ENCODE peak calls at places on chromosomes 7 and 10, in five cellular contexts. One of them, this sample, is unnamed.

GRCh38 chr10:77360121-77360520 is 277.5 kb downstream of the KCNMA1 start:
- DNase-seq in A549: no peak
- DNase-seq in GM12878: no peak
- DNase-seq in K562: no peak
- DNase-seq in HepG2: no peak
- DNase-seq in this sample: no peak

GRCh38 chr10:44864042-44864436 is 47.1 kb upstream of the TMEM72 start:
- DNase-seq in A549: no peak
- DNase-seq in GM12878: no peak
- DNase-seq in K562: no peak
- DNase-seq in HepG2: no peak
- DNase-seq in this sample: peak; percentile 73

GRCh38 chr10:125694874-125695273 is 11.9 kb upstream of the TEX36 start:
- DNase-seq in A549: peak; percentile 48
- DNase-seq in GM12878: no peak
- DNase-seq in K562: no peak
- DNase-seq in HepG2: no peak
- DNase-seq in this sample: no peak

GRCh38 chr10:77774940-77775391 is 137.4 kb upstream of the KCNMA1 start:
- DNase-seq in A549: no peak
- DNase-seq in GM12878: no peak
- DNase-seq in K562: no peak
- DNase-seq in HepG2: peak; percentile 22
- DNase-seq in this sample: no peak

GRCh38 chr10:118472961-118473675 is 122.3 kb downstream of the PRLHR start:
- DNase-seq in A549: no peak
- DNase-seq in GM12878: no peak
- DNase-seq in K562: no peak
- DNase-seq in HepG2: no peak
- DNase-seq in this sample: no peak

GRCh38 chr10:132641401-132641800 is 103.8 kb downstream of the INPP5A start:
- DNase-seq in A549: no peak
- DNase-seq in GM12878: no peak
- DNase-seq in K562: no peak
- DNase-seq in HepG2: no peak
- DNase-seq in this sample: no peak

GRCh38 chr7:13989138-13989943 is at the start of gene ETV1:
- DNase-seq in A549: peak; percentile 79
- DNase-seq in GM12878: no peak
- DNase-seq in K562: peak; percentile 80
- DNase-seq in HepG2: peak; percentile 14
- DNase-seq in this sample: peak; percentile 98

GRCh38 chr7:141978351-141978750 is 4.8 kb upstream of the TAS2R38 start:
- DNase-seq in A549: no peak
- DNase-seq in GM12878: no peak
- DNase-seq in K562: no peak
- DNase-seq in HepG2: no peak
- DNase-seq in this sample: no peak

GRCh38 chr10:95327367-95327766 is 36.6 kb upstream of the PDLIM1 start:
- DNase-seq in A549: no peak
- DNase-seq in GM12878: no peak
- DNase-seq in K562: no peak
- DNase-seq in HepG2: no peak
- DNase-seq in this sample: no peak

GRCh38 chr10:84097787-84098353 is 41.4 kb upstream of the GHITM start:
- DNase-seq in A549: no peak
- DNase-seq in GM12878: no peak
- DNase-seq in K562: no peak
- DNase-seq in HepG2: no peak
- DNase-seq in this sample: peak; percentile 51

GRCh38 chr7:70570029-70570428 is 561.9 kb upstream of the GALNT17 start:
- DNase-seq in A549: no peak
- DNase-seq in GM12878: no peak
- DNase-seq in K562: no peak
- DNase-seq in HepG2: no peak
- DNase-seq in this sample: no peak

GRCh38 chr7:138246391-138246790 is 170.1 kb downstream of the AKR1D1 start:
- DNase-seq in A549: no peak
- DNase-seq in GM12878: no peak
- DNase-seq in K562: no peak
- DNase-seq in HepG2: no peak
- DNase-seq in this sample: peak; percentile 52

GRCh38 chr7:114939484-114940097 is 17.7 kb downstream of the MDFIC start:
- DNase-seq in A549: no peak
- DNase-seq in GM12878: no peak
- DNase-seq in K562: no peak
- DNase-seq in HepG2: no peak
- DNase-seq in this sample: peak; percentile 23

GRCh38 chr10:45373003-45373782 is 823 bp upstream of the ALOX5 start:
- DNase-seq in A549: no peak
- DNase-seq in GM12878: no peak
- DNase-seq in K562: peak; percentile 42
- DNase-seq in HepG2: no peak
- DNase-seq in this sample: peak; percentile 58

GRCh38 chr10:88652621-88653020 is 11.6 kb upstream of the LIPF start:
- DNase-seq in A549: no peak
- DNase-seq in GM12878: no peak
- DNase-seq in K562: no peak
- DNase-seq in HepG2: no peak
- DNase-seq in this sample: no peak

GRCh38 chr10:72038458-72039001 is 49.8 kb downstream of the SPOCK2 start:
- DNase-seq in A549: no peak
- DNase-seq in GM12878: no peak
- DNase-seq in K562: no peak
- DNase-seq in HepG2: peak; percentile 94
- DNase-seq in this sample: no peak

DNA sequence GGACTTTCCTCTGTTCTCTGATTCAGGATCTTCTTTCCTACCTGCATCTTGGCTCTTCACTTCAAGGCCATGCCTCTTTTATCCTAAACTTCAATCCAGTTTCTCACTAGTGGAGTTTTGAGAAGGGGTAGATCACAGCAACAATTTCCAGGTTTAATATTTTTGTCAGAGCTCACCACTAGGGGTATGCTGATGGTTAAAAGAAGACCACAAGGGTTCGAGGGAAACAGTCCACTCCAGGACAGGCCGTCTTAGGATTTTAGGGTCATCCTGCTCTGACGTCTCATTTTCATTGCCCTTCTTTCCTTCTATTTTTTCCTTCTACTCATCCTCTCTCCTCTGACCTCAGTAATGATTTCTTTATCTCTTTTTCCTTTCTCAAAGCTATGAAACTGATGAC is 11.3 kb downstream of the STAG3 start:
- DNase-seq in A549: no peak
- DNase-seq in GM12878: no peak
- DNase-seq in K562: peak; percentile 21
- DNase-seq in HepG2: no peak
- DNase-seq in this sample: no peak
- H3K4me1 ChIP-seq in A549: peaks cover 4% of the 10 kb centered on the region
- H3K4me1 ChIP-seq in GM12878: peaks cover 28% of the 10 kb centered on the region
- H3K4me1 ChIP-seq in K562: peaks cover 11% of the 10 kb centered on the region
- H3K4me1 ChIP-seq in HepG2: peaks cover 8% of the 10 kb centered on the region
- H3K4me1 ChIP-seq in this sample: no peaks in the 10 kb centered on the region

GRCh38 chr7:93941956-93942355 is 20.4 kb downstream of the GNG11 start:
- DNase-seq in A549: no peak
- DNase-seq in GM12878: no peak
- DNase-seq in K562: no peak
- DNase-seq in HepG2: no peak
- DNase-seq in this sample: no peak
- H3K27ac ChIP-seq in A549: no peak overlapping the region
- H3K27ac ChIP-seq in GM12878: no peak overlapping the region
- H3K27ac ChIP-seq in K562: no peak overlapping the region
- H3K27ac ChIP-seq in HepG2: no peak overlapping the region
- H3K27ac ChIP-seq in this sample: no peak overlapping the region

DNA sequence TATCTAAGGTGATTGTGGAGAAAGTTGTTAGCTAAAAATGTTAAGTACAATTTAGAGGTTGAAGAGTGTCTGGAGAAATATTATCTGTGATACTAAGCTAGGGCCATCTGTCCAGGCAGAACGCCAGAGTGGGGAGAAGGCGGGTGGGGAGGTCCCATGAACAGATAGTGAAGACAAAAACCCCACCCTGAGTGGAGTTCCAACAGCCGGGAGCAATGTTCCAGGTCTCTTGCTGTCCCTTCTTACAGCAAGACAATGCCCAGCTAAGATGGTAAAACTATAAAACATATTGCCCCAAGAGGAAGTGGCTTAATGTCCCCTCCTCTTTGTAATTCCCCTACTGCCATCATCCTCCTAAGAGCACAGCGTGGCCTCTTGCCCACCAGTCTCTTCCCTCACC is 10.4 kb upstream of the IL15RA start:
- DNase-seq in A549: no peak
- DNase-seq in GM12878: no peak
- DNase-seq in K562: peak; percentile 73
- DNase-seq in HepG2: no peak
- DNase-seq in this sample: no peak
- TF ChIP-seq JUNB in A549: no peak
- TF ChIP-seq JUNB in GM12878: no peak
- TF ChIP-seq JUNB in K562: no peak
- TF ChIP-seq JUNB in HepG2: no peak
- TF ChIP-seq JUNB in this sample: no peak

GRCh38 chr10:61970182-61971015 is 68.9 kb downstream of the ARID5B start:
- DNase-seq in A549: no peak
- DNase-seq in GM12878: no peak
- DNase-seq in K562: no peak
- DNase-seq in HepG2: peak; percentile 25
- DNase-seq in this sample: no peak
- H3K4me1 ChIP-seq in A549: peaks cover 19% of the 10 kb centered on the region
- H3K4me1 ChIP-seq in GM12878: peaks cover 32% of the 10 kb centered on the region
- H3K4me1 ChIP-seq in K562: no peaks in the 10 kb centered on the region
- H3K4me1 ChIP-seq in HepG2: peaks cover 73% of the 10 kb centered on the region
- H3K4me1 ChIP-seq in this sample: peaks cover 16% of the 10 kb centered on the region

GRCh38 chr10:97682042-97682441 is 5.0 kb downstream of the AVPI1 start:
- DNase-seq in A549: no peak
- DNase-seq in GM12878: no peak
- DNase-seq in K562: no peak
- DNase-seq in HepG2: peak; percentile 50
- DNase-seq in this sample: no peak

GRCh38 chr10:97673736-97674525 is 13.1 kb downstream of the AVPI1 start:
- DNase-seq in A549: no peak
- DNase-seq in GM12878: no peak
- DNase-seq in K562: peak; percentile 47
- DNase-seq in HepG2: no peak
- DNase-seq in this sample: no peak

GRCh38 chr10:97679594-97679993 is 7.4 kb downstream of the AVPI1 start:
- DNase-seq in A549: no peak
- DNase-seq in GM12878: no peak
- DNase-seq in K562: no peak
- DNase-seq in HepG2: no peak
- DNase-seq in this sample: no peak

GRCh38 chr10:97676770-97677581 is 10.1 kb downstream of the AVPI1 start:
- DNase-seq in A549: peak; percentile 83
- DNase-seq in GM12878: no peak
- DNase-seq in K562: peak; percentile 69
- DNase-seq in HepG2: peak; percentile 49
- DNase-seq in this sample: peak; percentile 75
- H3K27ac ChIP-seq in A549: no peak overlapping the region
- H3K27ac ChIP-seq in GM12878: peak overlapping the region; percentile 6
- H3K27ac ChIP-seq in K562: no peak overlapping the region
- H3K27ac ChIP-seq in HepG2: no peak overlapping the region
- H3K27ac ChIP-seq in this sample: no peak overlapping the region

GRCh38 chr7:72405389-72405788 is 6.7 kb downstream of the CALN1 start:
- DNase-seq in A549: no peak
- DNase-seq in GM12878: no peak
- DNase-seq in K562: no peak
- DNase-seq in HepG2: no peak
- DNase-seq in this sample: no peak
- TF ChIP-seq JUNB in A549: no peak
- TF ChIP-seq JUNB in GM12878: peak; percentile 43
- TF ChIP-seq JUNB in K562: no peak
- TF ChIP-seq JUNB in HepG2: no peak
- TF ChIP-seq JUNB in this sample: no peak

GRCh38 chr10:21501731-21502370 is 23.6 kb downstream of the SKIDA1 start:
- DNase-seq in A549: no peak
- DNase-seq in GM12878: no peak
- DNase-seq in K562: no peak
- DNase-seq in HepG2: peak; percentile 51
- DNase-seq in this sample: no peak

GRCh38 chr10:21501109-21501508 is 24.4 kb downstream of the SKIDA1 start:
- DNase-seq in A549: no peak
- DNase-seq in GM12878: no peak
- DNase-seq in K562: no peak
- DNase-seq in HepG2: no peak
- DNase-seq in this sample: no peak

GRCh38 chr10:21505711-21506278 is 19.7 kb downstream of the SKIDA1 start:
- DNase-seq in A549: no peak
- DNase-seq in GM12878: no peak
- DNase-seq in K562: no peak
- DNase-seq in HepG2: peak; percentile 91
- DNase-seq in this sample: no peak

GRCh38 chr10:21502371-21502765 is 23.1 kb downstream of the SKIDA1 start:
- DNase-seq in A549: no peak
- DNase-seq in GM12878: no peak
- DNase-seq in K562: no peak
- DNase-seq in HepG2: no peak
- DNase-seq in this sample: no peak

DNA sequence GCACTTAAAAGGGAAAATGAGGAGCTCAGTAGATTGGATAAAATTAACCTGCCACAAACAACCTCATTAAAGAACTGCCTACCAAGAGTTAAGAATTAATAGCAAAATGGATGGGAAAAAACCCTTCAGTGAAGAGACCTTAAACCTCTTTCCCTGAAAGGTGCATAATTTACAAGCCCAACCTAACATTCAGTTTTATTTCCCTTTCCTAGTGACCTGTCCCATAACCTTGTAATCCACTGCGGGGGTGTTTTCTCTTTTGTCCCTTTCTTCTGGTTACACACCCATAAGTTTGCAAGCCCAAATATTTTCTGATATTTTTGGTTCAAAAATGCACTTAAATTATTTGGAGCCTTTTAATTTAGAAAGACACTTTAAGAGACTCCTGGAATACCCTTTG is 21.9 kb downstream of the SKIDA1 start:
- DNase-seq in A549: no peak
- DNase-seq in GM12878: no peak
- DNase-seq in K562: no peak
- DNase-seq in HepG2: no peak
- DNase-seq in this sample: no peak
- H3K4me1 ChIP-seq in A549: peaks cover 15% of the 10 kb centered on the region
- H3K4me1 ChIP-seq in GM12878: peaks cover 6% of the 10 kb centered on the region
- H3K4me1 ChIP-seq in K562: peaks cover 5% of the 10 kb centered on the region
- H3K4me1 ChIP-seq in HepG2: peaks cover 91% of the 10 kb centered on the region
- H3K4me1 ChIP-seq in this sample: peaks cover 87% of the 10 kb centered on the region